ENCODE peak calls at places on chromosomes 5 and 9, in four cellular contexts. E is brain microvascular endothelial cell, N is kidney, A is GM23248. K is an unnamed sample.
A peak's percentile ranks its signal among the peaks of the same experiment; 100 is the strongest.

GRCh38 chr5:59838989-59839388 is 54.5 kb downstream of the PDE4D start:
- DNase-seq in E (no peak), N (no peak), A (no peak), K (no peak)

GRCh38 chr5:62731011-62731410 is 152.4 kb downstream of the LRRC70 start:
- DNase-seq in E (no peak), N (no peak), A (no peak), K (no peak)

GRCh38 chr5:43017438-43017820 is 22.7 kb downstream of the ANXA2R start:
- DNase-seq in E (no peak), N (peak; percentile 76), A (peak; percentile 48), K (no peak)

GRCh38 chr5:101364469-101364868 is 461.4 kb upstream of the ST8SIA4 start:
- DNase-seq in E (no peak), N (no peak), A (peak; percentile 19), K (no peak)

GRCh38 chr5:1316588-1316902 is 21.7 kb upstream of the TERT start:
- DNase-seq in E (no peak), N (no peak), A (no peak), K (peak; percentile 52)

GRCh38 chr5:36950586-36951457 is 74.3 kb downstream of the NIPBL start:
- DNase-seq in E (peak; percentile 2), N (no peak), A (peak; percentile 78), K (no peak)

GRCh38 chr9:94005272-94005901 is 50.2 kb upstream of the BARX1 start:
- DNase-seq in E (peak; percentile 33), N (no peak), A (peak; percentile 32), K (no peak)

GRCh38 chr9:94692601-94693000 is 33.9 kb upstream of the AOPEP start:
- DNase-seq in E (no peak), N (no peak), A (no peak), K (no peak)

GRCh38 chr5:2149196-2149541 is 266.4 kb upstream of the IRX4 start:
- DNase-seq in E (no peak), N (no peak), A (peak; percentile 67), K (no peak)

GRCh38 chr9:101376117-101376866 is 8.5 kb downstream of the BAAT start:
- DNase-seq in E (peak; percentile 80), N (no peak), A (peak; percentile 95), K (no peak)

GRCh38 chr5:38790891-38791290 is 54.9 kb upstream of the OSMR start:
- DNase-seq in E (no peak), N (no peak), A (no peak), K (no peak)

GRCh38 chr5:1507016-1507375 is 16.8 kb downstream of the LPCAT1 start:
- DNase-seq in E (no peak), N (peak; percentile 68), A (no peak), K (no peak)

GRCh38 chr5:56384186-56384585 is 151.1 kb upstream of the ANKRD55 start:
- DNase-seq in E (no peak), N (no peak), A (no peak), K (no peak)

GRCh38 chr9:87556821-87557220 is 59.2 kb downstream of the DAPK1 start:
- DNase-seq in E (no peak), N (peak; percentile 77), A (no peak), K (no peak)

GRCh38 chr9:34572092-34572491 is 17.4 kb downstream of the CNTFR start:
- DNase-seq in E (no peak), N (no peak), A (no peak), K (no peak)

GRCh38 chr5:80182802-80183645 is 72.8 kb downstream of the SERINC5 start:
- DNase-seq in E (no peak), N (no peak), A (no peak), K (no peak)

GRCh38 chr9:33129886-33130284 is 37.3 kb downstream of the B4GALT1 start:
- DNase-seq in E (no peak), N (no peak), A (no peak), K (peak; percentile 32)
- H3K27ac ChIP-seq in E (no peak overlapping the region), N (peak overlapping the region; percentile 63), A (peak overlapping the region; percentile 79), K (peak overlapping the region; percentile 65)

GRCh38 chr9:130172161-130172857 is at the start of gene NCS1:
- DNase-seq in E (peak; percentile 47), N (peak; percentile 92), A (peak; percentile 87), K (no peak)
- H3K27ac ChIP-seq in E (peak within 1 kb of the TSS; percentile 58), N (peak within 1 kb of the TSS; percentile 23), A (peak within 1 kb of the TSS; percentile 4), K (peak within 1 kb of the TSS; percentile 75)

GRCh38 chr5:169581580-169582227 is 1.9 kb upstream of the SPDL1 start:
- DNase-seq in E (peak; percentile 73), N (no peak), A (peak; percentile 88), K (no peak)
- H3K27ac ChIP-seq in E (no peak overlapping the region), N (no peak overlapping the region), A (peak overlapping the region; percentile 79), K (peak overlapping the region; percentile 59)

GRCh38 chr5:143093452-143094086 is 309.9 kb downstream of the NR3C1 start:
- DNase-seq in E (no peak), N (no peak), A (no peak), K (no peak)

GRCh38 chr5:143094087-143094511 is 309.4 kb downstream of the NR3C1 start:
- DNase-seq in E (no peak), N (no peak), A (no peak), K (no peak)
- H3K27ac ChIP-seq in E (no peak overlapping the region), N (no peak overlapping the region), A (no peak overlapping the region), K (no peak overlapping the region)

K was measured in suprapubic skin.